ENCODE peak calls at places on chromosomes 4 and X, in ten cellular contexts. W, C, A, X, O, K, N, B, M and V are unnamed samples.

GRCh38 chr4:9898596-9899345 is 117.3 kb downstream of the DRD5 start:
- DNase-seq in W (no peak), C (no peak), A (no peak), X (peak; percentile 72), O (peak; percentile 11), K (peak; percentile 41), N (no peak), B (peak; percentile 13), M (no peak), V (peak; percentile 36)

GRCh38 chr4:70637239-70637920 is 8.8 kb downstream of the ENAM start:
- DNase-seq in W (no peak), C (no peak), A (no peak), X (no peak), O (no peak), K (no peak), N (no peak), B (peak; percentile 16), M (no peak), V (no peak)

GRCh38 chr4:52244103-52244772 is 193.1 kb downstream of the SPATA18 start:
- DNase-seq in W (no peak), C (no peak), A (no peak), X (no peak), O (no peak), K (no peak), N (no peak), B (no peak), M (no peak), V (no peak)

GRCh38 chrX:69070949-69071650 is 94.2 kb downstream of the PJA1 start:
- DNase-seq in W (peak; percentile 76), C (no peak), A (peak; percentile 68), X (peak; percentile 32), O (no peak), K (no peak), N (no peak), B (no peak), M (no peak), V (no peak)

GRCh38 chr4:76055005-76055404 is 19.1 kb upstream of the CXCL11 start:
- DNase-seq in W (no peak), C (no peak), A (no peak), X (no peak), O (no peak), K (no peak), N (no peak), B (no peak), M (no peak), V (peak; percentile 66)

GRCh38 chrX:153469811-153470410 is 465 bp downstream of the HAUS7 start:
- DNase-seq in W (no peak), C (no peak), A (no peak), X (peak; percentile 47), O (peak; percentile 47), K (no peak), N (no peak), B (no peak), M (no peak), V (no peak)

GRCh38 chr4:98609946-98610345 is 48.5 kb downstream of the TSPAN5 start:
- DNase-seq in W (no peak), C (no peak), A (no peak), X (no peak), O (no peak), K (no peak), N (peak; percentile 6), B (peak; percentile 34), M (no peak), V (no peak)

GRCh38 chr4:166066936-166067335 is 193.9 kb downstream of the TLL1 start:
- DNase-seq in W (no peak), C (no peak), A (no peak), X (no peak), O (no peak), K (no peak), N (no peak), B (no peak), M (no peak), V (no peak)

GRCh38 chr4:105624530-105624929 is 72.1 kb downstream of the ARHGEF38 start:
- DNase-seq in W (no peak), C (no peak), A (no peak), X (no peak), O (no peak), K (no peak), N (no peak), B (peak; percentile 75), M (peak; percentile 35), V (no peak)

GRCh38 chrX:44693255-44693654 is 150.6 kb upstream of the DUSP21 start:
- DNase-seq in W (no peak), C (no peak), A (no peak), X (no peak), O (no peak), K (no peak), N (no peak), B (no peak), M (no peak), V (no peak)

GRCh38 chrX:85993539-85994197 is 53.7 kb downstream of the CHM start:
- DNase-seq in W (no peak), C (no peak), A (no peak), X (no peak), O (no peak), K (no peak), N (no peak), B (no peak), M (no peak), V (no peak)

GRCh38 chr4:187321741-187322140 is 598.1 kb upstream of the FAT1 start:
- DNase-seq in W (no peak), C (no peak), A (no peak), X (no peak), O (no peak), K (no peak), N (no peak), B (no peak), M (no peak), V (no peak)

GRCh38 chr4:162634390-162634789 is 470.6 kb upstream of the FSTL5 start:
- DNase-seq in W (no peak), C (no peak), A (no peak), X (no peak), O (no peak), K (no peak), N (no peak), B (no peak), M (no peak), V (no peak)
- TF ChIP-seq CTCF in W (no peak), C (no peak), A (no peak), X (no peak), O (no peak), K (no peak), N (no peak), B (no peak), M (no peak), V (no peak)

GRCh38 chr4:25234390-25235367 is 846 bp downstream of the PI4K2B start:
- DNase-seq in W (peak; percentile 69), C (no peak), A (peak; percentile 93), X (peak; percentile 61), O (peak; percentile 49), K (peak; percentile 54), N (peak; percentile 42), B (peak; percentile 88), M (peak; percentile 59), V (peak; percentile 75)
- TF ChIP-seq CTCF in W (peak; percentile 55), C (peak; percentile 58), A (peak; percentile 53), X (peak; percentile 73), O (peak; percentile 11), K (peak; percentile 24), N (peak; percentile 58), B (peak; percentile 57), M (no peak), V (peak; percentile 37)

DNA sequence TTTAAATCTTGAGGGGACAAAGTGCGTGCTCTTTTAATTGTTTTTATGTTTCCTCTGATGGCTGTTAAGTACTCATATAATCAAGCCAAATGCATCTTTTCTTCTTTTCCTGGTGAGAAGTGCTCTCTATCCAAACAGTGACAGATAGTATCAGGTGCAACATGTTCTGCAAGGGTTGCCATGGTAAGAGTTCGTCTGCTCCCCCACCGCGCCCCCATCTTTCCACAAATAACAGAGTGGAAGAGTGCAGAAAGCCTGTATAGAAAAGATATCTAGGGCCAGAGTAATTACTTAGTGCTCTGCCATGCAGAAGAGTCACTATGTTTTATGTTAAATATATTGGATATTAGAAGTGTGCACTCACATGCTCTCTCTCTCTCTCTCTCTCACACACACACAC is 557.7 kb upstream of the LCORL start:
- DNase-seq in W (no peak), C (no peak), A (no peak), X (no peak), O (no peak), K (no peak), N (no peak), B (no peak), M (no peak), V (no peak)
- TF ChIP-seq CTCF in W (no peak), C (no peak), A (no peak), X (no peak), O (no peak), K (no peak), N (no peak), B (no peak), M (no peak), V (no peak)

DNA sequence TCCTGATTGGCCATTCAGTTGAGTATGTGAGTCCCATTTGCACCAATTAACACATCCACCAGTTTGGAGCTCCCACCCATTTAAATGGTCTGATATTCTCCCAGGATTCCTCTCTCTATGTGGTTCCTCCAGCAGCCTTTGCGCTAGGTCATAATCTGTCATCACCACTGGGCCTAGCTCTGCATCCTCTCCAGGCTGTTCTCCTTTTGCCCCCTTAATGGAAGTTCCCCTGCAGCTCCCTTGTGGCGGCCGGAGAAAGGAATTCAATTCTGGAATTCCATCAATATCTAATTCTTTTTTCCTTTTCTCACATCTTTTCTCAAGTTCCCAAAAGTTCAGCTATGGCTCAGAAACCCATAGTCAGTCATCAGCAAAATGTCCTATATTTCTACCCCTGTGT is 2184.4 kb upstream of the AGA start:
- DNase-seq in W (no peak), C (no peak), A (no peak), X (no peak), O (no peak), K (no peak), N (no peak), B (no peak), M (no peak), V (no peak)
- TF ChIP-seq CTCF in W (no peak), C (no peak), A (no peak), X (no peak), O (no peak), K (no peak), N (no peak), B (peak; percentile 17), M (no peak), V (no peak)